ENCODE peak calls at places on chromosomes 16 and 17, in eight cellular contexts. W, P, D, Y, F, U, C and M are unnamed samples.

GRCh38 chr16:83768976-83769375 is 38.8 kb upstream of the HSBP1 start:
- DNase-seq in U (no peak), P (no peak), Y (no peak), W (no peak), F (no peak), D (no peak), C (no peak), M (no peak)

GRCh38 chr16:57985204-57986121 is 14.5 kb upstream of the CNGB1 start:
- DNase-seq in C (no peak), U (no peak), W (no peak), F (no peak), Y (no peak), D (no peak), P (no peak), M (no peak)

GRCh38 chr17:29617481-29618271 is 5.0 kb downstream of the CORO6 start:
- DNase-seq in F (peak), D (peak), U (peak), Y (peak), W (peak), C (peak), P (peak), M (peak)

GRCh38 chr17:39573447-39574298 is 34.0 kb downstream of the NEUROD2 start:
- DNase-seq in P (peak), F (peak), C (peak), W (no peak), Y (peak), D (peak), U (no peak), M (peak)

GRCh38 chr16:3495166-3495565 is at the start of gene C16orf90:
- DNase-seq in D (no peak), W (no peak), F (no peak), P (no peak), U (no peak), Y (no peak), C (no peak), M (no peak)

GRCh38 chr17:49234509-49235080 is 4.0 kb upstream of the PHOSPHO1 start:
- DNase-seq in D (no peak), F (no peak), W (no peak), U (no peak), Y (no peak), P (no peak), C (no peak), M (no peak)

GRCh38 chr16:66910175-66910940 is 8.3 kb downstream of the CDH16 start:
- DNase-seq in F (no peak), Y (no peak), P (no peak), U (no peak), W (no peak), D (no peak), C (no peak), M (no peak)

GRCh38 chr16:12028220-12028619 is 51.7 kb downstream of the SNX29 start:
- DNase-seq in W (no peak), F (no peak), P (no peak), Y (no peak), C (no peak), D (no peak), U (no peak), M (no peak)

GRCh38 chr16:28166394-28167208 is 45.2 kb downstream of the XPO6 start:
- DNase-seq in P (peak), C (no peak), W (no peak), F (no peak), D (no peak), U (no peak), Y (no peak), M (no peak)

GRCh38 chr17:2909164-2909852 is 113.1 kb downstream of the RAP1GAP2 start:
- DNase-seq in Y (no peak), P (no peak), D (no peak), U (no peak), F (no peak), W (no peak), C (no peak), M (no peak)

GRCh38 chr16:51445250-51445649 is 294.2 kb upstream of the SALL1 start:
- DNase-seq in F (no peak), D (no peak), Y (no peak), U (no peak), W (no peak), P (no peak), C (no peak), M (no peak)

GRCh38 chr17:59418732-59419166 is 87.3 kb downstream of the YPEL2 start:
- DNase-seq in C (no peak), F (no peak), D (no peak), P (no peak), Y (no peak), U (no peak), W (no peak), M (no peak)